ENCODE peak calls at places on chromosome 6, in four cellular contexts. F is T-helper 9 cell, N is mucosa of descending colon, W is GM13976. Z is an unnamed sample.

GRCh38 chr6:16380220-16380809 is 141.9 kb downstream of the GMPR start:
- DNase-seq in F (no peak), N (no peak), W (peak; percentile 36), Z (peak; percentile 37)

GRCh38 chr6:166584046-166584679 is 2.3 kb downstream of the RAMACL start:
- DNase-seq in F (no peak), N (no peak), W (no peak), Z (no peak)

GRCh38 chr6:127300411-127300810 is 33.7 kb downstream of the RNF146 start:
- DNase-seq in F (no peak), N (no peak), W (no peak), Z (no peak)

GRCh38 chr6:36825996-36826395 is 13.2 kb downstream of the CPNE5 start:
- DNase-seq in F (no peak), N (no peak), W (no peak), Z (no peak)

GRCh38 chr6:56756791-56757582 is 114.3 kb upstream of the DST start:
- DNase-seq in F (no peak), N (no peak), W (no peak), Z (no peak)

GRCh38 chr6:95867205-95867604 is 148.6 kb upstream of the FUT9 start:
- DNase-seq in F (no peak), N (no peak), W (no peak), Z (no peak)

GRCh38 chr6:41428995-41429417 is 93.6 kb downstream of the NCR2 start:
- DNase-seq in F (no peak), N (no peak), W (no peak), Z (no peak)

GRCh38 chr6:75759207-75759606 is 10.2 kb downstream of the MYO6 start:
- DNase-seq in F (no peak), N (no peak), W (no peak), Z (no peak)

GRCh38 chr6:150534514-150534913 is 65.2 kb upstream of the PLEKHG1 start:
- DNase-seq in F (no peak), N (no peak), W (no peak), Z (no peak)

GRCh38 chr6:54403096-54403495 is 94.9 kb downstream of the TINAG start:
- DNase-seq in F (no peak), N (no peak), W (no peak), Z (no peak)

GRCh38 chr6:170459451-170459850 is 93.7 kb downstream of the PSMB1 start:
- DNase-seq in F (no peak), N (peak; percentile 60), W (peak; percentile 84), Z (peak; percentile 77)

GRCh38 chr6:118495639-118496296 is 52.3 kb upstream of the PLN start:
- DNase-seq in F (no peak), N (no peak), W (no peak), Z (no peak)